ENCODE peak calls at places on chromosome 19, in five cellular contexts. H is HCT116, F is K562, T is H1, X is GM12878. M is an unnamed sample.
A peak's percentile ranks its signal among the peaks of the same experiment; 100 is the strongest.

GRCh38 chr19:4474504-4475136 is 2.5 kb downstream of the HDGFL2 start:
- DNase-seq in H (no peak), F (peak; percentile 38), T (peak; percentile 79), X (no peak), M (no peak)

GRCh38 chr19:15937771-15938170 is 3.4 kb upstream of the CYP4F11 start:
- DNase-seq in H (no peak), F (no peak), T (no peak), X (no peak), M (no peak)

GRCh38 chr19:13033819-13034611 is 38.7 kb downstream of the NFIX start:
- DNase-seq in H (peak; percentile 39), F (peak; percentile 80), T (peak; percentile 86), X (no peak), M (peak; percentile 55)

GRCh38 chr19:15464394-15465385 is at the start of gene RASAL3:
- DNase-seq in H (no peak), F (no peak), T (no peak), X (peak; percentile 51), M (no peak)

GRCh38 chr19:35899547-35900214 is 659 bp downstream of the NFKBID start:
- DNase-seq in H (peak; percentile 72), F (peak; percentile 90), T (peak; percentile 78), X (peak; percentile 78), M (peak; percentile 47)

GRCh38 chr19:13001502-13002388 is 6.5 kb downstream of the NFIX start:
- DNase-seq in H (no peak), F (no peak), T (no peak), X (no peak), M (no peak)

GRCh38 chr19:7168941-7169340 is 99.4 kb downstream of the ZNF557 start:
- DNase-seq in H (no peak), F (no peak), T (no peak), X (no peak), M (no peak)

GRCh38 chr19:5001547-5002131 is 32.7 kb downstream of the KDM4B start:
- DNase-seq in H (peak; percentile 32), F (peak; percentile 66), T (no peak), X (no peak), M (peak; percentile 58)

GRCh38 chr19:38693380-38694223 is 46.2 kb downstream of the ACTN4 start:
- DNase-seq in H (peak; percentile 91), F (no peak), T (no peak), X (no peak), M (peak; percentile 81)

GRCh38 chr19:29401712-29402421 is 123.9 kb upstream of the VSTM2B start:
- DNase-seq in H (no peak), F (no peak), T (no peak), X (no peak), M (no peak)

GRCh38 chr19:2711175-2711936 is 8.9 kb upstream of the GNG7 start:
- DNase-seq in H (no peak), F (peak; percentile 51), T (no peak), X (no peak), M (no peak)

GRCh38 chr19:38402967-38403674 is at the start of gene FAM98C:
- DNase-seq in H (peak; percentile 92), F (peak; percentile 100), T (peak; percentile 99), X (peak; percentile 76), M (peak; percentile 93)

GRCh38 chr19:35320285-35320706 is 8.7 kb upstream of the CD22 start:
- DNase-seq in H (no peak), F (peak; percentile 5), T (no peak), X (no peak), M (no peak)

GRCh38 chr19:17348700-17349099 is 11.3 kb downstream of the GTPBP3 start:
- DNase-seq in H (no peak), F (no peak), T (peak; percentile 64), X (no peak), M (peak; percentile 42)

GRCh38 chr19:46616631-46617322 is 8.1 kb downstream of the PTGIR start:
- DNase-seq in H (peak; percentile 49), F (peak; percentile 79), T (peak; percentile 79), X (no peak), M (peak; percentile 50)

GRCh38 chr19:5018224-5019015 is 49.5 kb downstream of the KDM4B start:
- DNase-seq in H (no peak), F (no peak), T (no peak), X (no peak), M (no peak)

GRCh38 chr19:11480927-11481776 is at the start of gene ELAVL3:
- DNase-seq in H (no peak), F (no peak), T (peak; percentile 76), X (no peak), M (no peak)

GRCh38 chr19:45667620-45668341 is at the start of gene GIPR:
- DNase-seq in H (peak; percentile 72), F (peak; percentile 88), T (peak; percentile 89), X (no peak), M (peak; percentile 44)

GRCh38 chr19:51980116-51980736 is 6.4 kb downstream of the ZNF350 start:
- DNase-seq in H (no peak), F (no peak), T (no peak), X (no peak), M (no peak)

GRCh38 chr19:55585658-55586339 is 5.2 kb upstream of the ZNF579 start:
- DNase-seq in H (no peak), F (no peak), T (peak; percentile 92), X (no peak), M (peak; percentile 76)

GRCh38 chr19:43782689-43783231 is 2.0 kb upstream of the KCNN4 start:
- DNase-seq in H (no peak), F (no peak), T (no peak), X (no peak), M (no peak)

GRCh38 chr19:2455481-2456300 is 1.1 kb downstream of the LMNB2 start:
- DNase-seq in H (no peak), F (peak; percentile 71), T (no peak), X (no peak), M (no peak)

GRCh38 chr19:3440082-3440481 is 40.2 kb downstream of the SMIM24 start:
- DNase-seq in H (no peak), F (peak; percentile 73), T (peak; percentile 92), X (no peak), M (peak; percentile 50)

GRCh38 chr19:28242317-28242927 is 970.5 kb downstream of the UQCRFS1 start:
- DNase-seq in H (no peak), F (peak; percentile 67), T (peak; percentile 75), X (no peak), M (no peak)

GRCh38 chr19:15180451-15181390 is 20.1 kb downstream of the NOTCH3 start:
- DNase-seq in H (no peak), F (peak; percentile 91), T (peak; percentile 81), X (no peak), M (peak; percentile 37)

GRCh38 chr19:2477141-2477710 is 1.3 kb downstream of the GADD45B start:
- DNase-seq in H (no peak), F (no peak), T (peak; percentile 63), X (no peak), M (no peak)

GRCh38 chr19:38793186-38793585 is 4.2 kb downstream of the LGALS7B start:
- DNase-seq in H (no peak), F (no peak), T (no peak), X (no peak), M (no peak)

GRCh38 chr19:18999016-18999758 is 34.1 kb downstream of the SUGP2 start:
- DNase-seq in H (no peak), F (no peak), T (no peak), X (no peak), M (no peak)

GRCh38 chr19:47005164-47005641 is 14.4 kb upstream of the NPAS1 start:
- DNase-seq in H (no peak), F (peak; percentile 25), T (no peak), X (no peak), M (peak; percentile 30)

GRCh38 chr19:52542984-52543664 is 15.7 kb downstream of the ZNF808 start:
- DNase-seq in H (no peak), F (no peak), T (no peak), X (peak; percentile 66), M (no peak)

GRCh38 chr19:41018736-41019290 is 27.7 kb downstream of the CYP2B6 start:
- DNase-seq in H (no peak), F (no peak), T (no peak), X (no peak), M (no peak)

DNA sequence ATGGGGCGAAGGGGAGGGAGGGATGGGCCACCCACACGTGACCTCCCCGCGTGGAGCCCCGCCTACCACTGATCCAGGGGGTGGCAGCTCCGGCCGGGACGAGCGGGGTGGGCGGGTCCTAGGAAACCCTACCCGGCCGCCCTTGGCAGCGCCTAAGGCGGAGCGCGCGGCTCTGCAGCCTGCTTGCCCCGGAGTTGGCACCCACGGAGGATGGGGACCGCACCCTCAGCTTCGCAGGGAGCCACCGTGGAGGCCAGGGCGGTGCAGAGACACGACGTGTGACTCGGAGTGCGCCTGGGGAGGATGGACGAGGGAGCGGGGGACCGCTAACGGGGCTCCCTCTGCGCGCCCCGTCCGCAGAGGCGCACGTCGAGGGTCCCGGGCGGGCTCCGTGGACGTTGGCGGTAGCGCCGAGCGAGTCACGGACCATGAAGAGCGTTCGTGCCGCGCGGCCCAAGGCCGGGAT is at the start of gene RGS9BP:
- DNase-seq in H (no peak), F (peak; percentile 61), T (peak; percentile 78), X (no peak), M (peak; percentile 36)
- TF ChIP-seq CEBPB in H (no peak), F (no peak), T (no peak), X (no peak), M (no peak)

GRCh38 chr19:1307320-1307719 is 21.6 kb downstream of the EFNA2 start:
- DNase-seq in H (no peak), F (peak; percentile 86), T (no peak), X (no peak), M (no peak)
- TF ChIP-seq ZNF274 in H (no peak), F (no peak), T (no peak), X (no peak), M (no peak)

GRCh38 chr19:32041681-32042292 is 303.6 kb upstream of the ZNF507 start:
- DNase-seq in H (no peak), F (peak; percentile 59), T (peak; percentile 59), X (no peak), M (peak; percentile 16)
- TF ChIP-seq CEBPB in H (no peak), F (no peak), T (no peak), X (no peak), M (no peak)

GRCh38 chr19:34282611-34283519 is 28.5 kb downstream of the GARRE1 start:
- DNase-seq in H (no peak), F (no peak), T (no peak), X (no peak), M (no peak)

GRCh38 chr19:34291235-34291634 is 36.9 kb downstream of the GARRE1 start:
- DNase-seq in H (no peak), F (no peak), T (no peak), X (no peak), M (no peak)

GRCh38 chr19:34288381-34288780 is 34.0 kb downstream of the GARRE1 start:
- DNase-seq in H (no peak), F (no peak), T (no peak), X (no peak), M (no peak)

DNA sequence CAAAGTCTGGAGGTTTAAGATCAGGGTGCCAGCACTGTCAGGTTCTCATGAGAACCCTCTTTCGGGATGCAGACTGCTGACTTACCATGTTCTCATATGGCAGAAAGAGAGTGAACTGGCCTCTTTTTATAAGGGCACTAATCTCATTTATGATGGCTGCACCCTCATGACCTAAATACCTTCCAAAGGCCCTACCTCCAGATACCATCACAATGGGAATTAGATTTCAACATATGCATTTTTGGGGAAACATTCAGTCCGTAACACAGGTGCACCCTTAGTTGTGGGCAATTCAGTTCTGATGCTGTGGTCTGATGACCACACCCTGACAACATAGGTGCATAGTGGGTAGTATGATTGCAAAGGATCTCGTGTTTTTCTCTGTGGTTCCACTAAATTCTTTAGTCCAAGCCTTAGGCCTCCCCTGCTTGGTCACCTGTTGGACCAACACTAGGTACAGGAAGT is 33.4 kb downstream of the GARRE1 start:
- DNase-seq in H (no peak), F (no peak), T (no peak), X (no peak), M (no peak)
- TF ChIP-seq ZNF274 in H (no peak), F (no peak), T (no peak), X (no peak), M (no peak)

M was measured in HepG2.